ENCODE peak calls at places on chromosomes 11 and 22, in ten cellular contexts. One of them, this sample, is unnamed. For H3K4me1, the result is how much of the 10 kb centered on the place peaks cover.

GRCh38 chr11:64876226-64876750 is 2.1 kb downstream of the EHD1 start:
- DNase-seq in transverse colon: no peak
- DNase-seq in stomach: no peak
- DNase-seq in ovary: no peak
- DNase-seq in A549: no peak
- DNase-seq in SK-N-SH: no peak
- DNase-seq in suprapubic skin: no peak
- DNase-seq in tibial nerve: no peak
- DNase-seq in sigmoid colon: no peak
- DNase-seq in K562: no peak
- DNase-seq in this sample: no peak

GRCh38 chr22:50414476-50415248 is 60.2 kb downstream of the SBF1 start:
- DNase-seq in transverse colon: no peak
- DNase-seq in stomach: no peak
- DNase-seq in ovary: no peak
- DNase-seq in A549: no peak
- DNase-seq in SK-N-SH: no peak
- DNase-seq in suprapubic skin: no peak
- DNase-seq in tibial nerve: no peak
- DNase-seq in sigmoid colon: no peak
- DNase-seq in K562: no peak
- DNase-seq in this sample: no peak

GRCh38 chr11:3085052-3085451 is 27.8 kb upstream of the CARS1 start:
- DNase-seq in transverse colon: no peak
- DNase-seq in stomach: no peak
- DNase-seq in ovary: no peak
- DNase-seq in A549: no peak
- DNase-seq in SK-N-SH: peak
- DNase-seq in suprapubic skin: no peak
- DNase-seq in tibial nerve: no peak
- DNase-seq in sigmoid colon: no peak
- DNase-seq in K562: no peak
- DNase-seq in this sample: no peak

GRCh38 chr11:29534831-29535230 is 482.0 kb downstream of the KCNA4 start:
- DNase-seq in transverse colon: no peak
- DNase-seq in stomach: no peak
- DNase-seq in ovary: no peak
- DNase-seq in A549: no peak
- DNase-seq in SK-N-SH: no peak
- DNase-seq in suprapubic skin: no peak
- DNase-seq in tibial nerve: no peak
- DNase-seq in sigmoid colon: no peak
- DNase-seq in K562: no peak
- DNase-seq in this sample: no peak

GRCh38 chr11:74278721-74279148 is 32.7 kb downstream of the P4HA3 start:
- DNase-seq in transverse colon: peak
- DNase-seq in stomach: no peak
- DNase-seq in ovary: peak
- DNase-seq in A549: peak
- DNase-seq in SK-N-SH: no peak
- DNase-seq in suprapubic skin: peak
- DNase-seq in tibial nerve: peak
- DNase-seq in sigmoid colon: peak
- DNase-seq in K562: no peak
- DNase-seq in this sample: peak

GRCh38 chr11:62974848-62975522 is 9.8 kb downstream of the SLC22A6 start:
- DNase-seq in transverse colon: peak
- DNase-seq in stomach: peak
- DNase-seq in ovary: no peak
- DNase-seq in A549: peak
- DNase-seq in SK-N-SH: peak
- DNase-seq in suprapubic skin: no peak
- DNase-seq in tibial nerve: no peak
- DNase-seq in sigmoid colon: peak
- DNase-seq in K562: peak
- DNase-seq in this sample: no peak

GRCh38 chr11:111086058-111086457 is 159.5 kb upstream of the POU2AF2 start:
- DNase-seq in transverse colon: no peak
- DNase-seq in stomach: no peak
- DNase-seq in ovary: no peak
- DNase-seq in A549: no peak
- DNase-seq in SK-N-SH: no peak
- DNase-seq in suprapubic skin: no peak
- DNase-seq in tibial nerve: no peak
- DNase-seq in sigmoid colon: no peak
- DNase-seq in K562: no peak
- DNase-seq in this sample: no peak

GRCh38 chr11:131692151-131692550 is 321.7 kb downstream of the NTM start:
- DNase-seq in transverse colon: no peak
- DNase-seq in stomach: no peak
- DNase-seq in ovary: no peak
- DNase-seq in A549: no peak
- DNase-seq in SK-N-SH: no peak
- DNase-seq in suprapubic skin: no peak
- DNase-seq in tibial nerve: no peak
- DNase-seq in sigmoid colon: no peak
- DNase-seq in K562: no peak
- DNase-seq in this sample: peak

GRCh38 chr11:121210445-121210970 is 82.1 kb upstream of the SC5D start:
- DNase-seq in transverse colon: no peak
- DNase-seq in stomach: no peak
- DNase-seq in ovary: no peak
- DNase-seq in A549: no peak
- DNase-seq in SK-N-SH: no peak
- DNase-seq in suprapubic skin: no peak
- DNase-seq in tibial nerve: no peak
- DNase-seq in sigmoid colon: no peak
- DNase-seq in K562: no peak
- DNase-seq in this sample: no peak

GRCh38 chr11:108131993-108132392 is 10.6 kb downstream of the ACAT1 start:
- DNase-seq in transverse colon: no peak
- DNase-seq in stomach: no peak
- DNase-seq in ovary: no peak
- DNase-seq in A549: no peak
- DNase-seq in SK-N-SH: no peak
- DNase-seq in suprapubic skin: no peak
- DNase-seq in tibial nerve: no peak
- DNase-seq in sigmoid colon: no peak
- DNase-seq in K562: no peak
- DNase-seq in this sample: peak

GRCh38 chr11:88435405-88435804 is 97.9 kb upstream of the CTSC start:
- DNase-seq in transverse colon: no peak
- DNase-seq in stomach: no peak
- DNase-seq in ovary: no peak
- DNase-seq in A549: no peak
- DNase-seq in SK-N-SH: no peak
- DNase-seq in suprapubic skin: no peak
- DNase-seq in tibial nerve: no peak
- DNase-seq in sigmoid colon: no peak
- DNase-seq in K562: no peak
- DNase-seq in this sample: no peak

GRCh38 chr11:88428959-88429358 is 91.4 kb upstream of the CTSC start:
- DNase-seq in transverse colon: no peak
- DNase-seq in stomach: no peak
- DNase-seq in ovary: no peak
- DNase-seq in A549: no peak
- DNase-seq in SK-N-SH: no peak
- DNase-seq in suprapubic skin: no peak
- DNase-seq in tibial nerve: no peak
- DNase-seq in sigmoid colon: no peak
- DNase-seq in K562: no peak
- DNase-seq in this sample: no peak

GRCh38 chr11:88433546-88434230 is 96.2 kb upstream of the CTSC start:
- DNase-seq in transverse colon: no peak
- DNase-seq in stomach: no peak
- DNase-seq in ovary: no peak
- DNase-seq in A549: no peak
- DNase-seq in SK-N-SH: no peak
- DNase-seq in suprapubic skin: no peak
- DNase-seq in tibial nerve: no peak
- DNase-seq in sigmoid colon: no peak
- DNase-seq in K562: no peak
- DNase-seq in this sample: no peak

GRCh38 chr11:88434333-88434976 is 96.9 kb upstream of the CTSC start:
- DNase-seq in transverse colon: no peak
- DNase-seq in stomach: no peak
- DNase-seq in ovary: no peak
- DNase-seq in A549: no peak
- DNase-seq in SK-N-SH: no peak
- DNase-seq in suprapubic skin: no peak
- DNase-seq in tibial nerve: no peak
- DNase-seq in sigmoid colon: no peak
- DNase-seq in K562: peak
- DNase-seq in this sample: no peak

DNA sequence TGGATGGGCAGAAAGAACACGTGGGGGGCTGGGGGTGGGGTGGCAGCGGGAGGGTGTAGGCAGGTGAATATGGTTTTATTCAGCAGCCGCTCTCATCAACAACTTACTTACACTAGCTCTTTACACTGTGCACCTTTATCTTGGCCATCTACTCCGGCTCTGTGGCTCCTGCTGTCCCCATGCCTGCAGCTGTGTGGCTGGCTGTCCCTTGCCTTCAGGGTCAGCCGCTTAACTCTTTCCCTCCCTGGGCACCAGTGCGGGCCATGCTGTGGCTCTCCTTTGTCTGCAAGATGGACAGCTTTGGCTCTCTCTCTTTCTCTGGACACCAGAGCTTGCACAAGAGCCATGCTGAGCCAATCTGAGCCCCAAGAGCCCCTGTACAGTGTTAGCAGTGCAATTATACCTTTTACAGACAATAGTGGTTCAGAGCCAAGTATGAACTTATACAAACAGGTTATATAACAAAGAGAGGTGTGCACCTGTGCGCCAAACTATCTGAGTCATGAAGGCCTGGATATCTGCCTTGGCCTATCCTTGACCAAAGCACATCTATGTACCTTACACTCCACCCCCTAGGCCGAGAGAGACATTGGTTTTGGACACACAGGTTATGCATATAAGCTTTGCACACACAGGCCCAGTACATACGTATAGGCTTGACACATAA is 94.3 kb upstream of the CTSC start:
- DNase-seq in transverse colon: no peak
- DNase-seq in stomach: no peak
- DNase-seq in ovary: no peak
- DNase-seq in A549: no peak
- DNase-seq in SK-N-SH: peak
- DNase-seq in suprapubic skin: no peak
- DNase-seq in tibial nerve: no peak
- DNase-seq in sigmoid colon: no peak
- DNase-seq in K562: no peak
- DNase-seq in this sample: no peak
- TF ChIP-seq EP300 in transverse colon: no peak
- TF ChIP-seq EP300 in stomach: no peak
- TF ChIP-seq EP300 in ovary: no peak
- TF ChIP-seq EP300 in A549: no peak
- TF ChIP-seq EP300 in SK-N-SH: no peak
- TF ChIP-seq EP300 in suprapubic skin: no peak
- TF ChIP-seq EP300 in tibial nerve: no peak
- TF ChIP-seq EP300 in sigmoid colon: no peak
- TF ChIP-seq EP300 in K562: no peak
- TF ChIP-seq EP300 in this sample: no peak

GRCh38 chr11:24400059-24400665 is 96.7 kb upstream of the LUZP2 start:
- DNase-seq in transverse colon: no peak
- DNase-seq in stomach: no peak
- DNase-seq in ovary: no peak
- DNase-seq in A549: no peak
- DNase-seq in SK-N-SH: no peak
- DNase-seq in suprapubic skin: no peak
- DNase-seq in tibial nerve: no peak
- DNase-seq in sigmoid colon: no peak
- DNase-seq in K562: no peak
- DNase-seq in this sample: no peak
- TF ChIP-seq CTCF in transverse colon: no peak
- TF ChIP-seq CTCF in stomach: no peak
- TF ChIP-seq CTCF in ovary: no peak
- TF ChIP-seq CTCF in A549: no peak
- TF ChIP-seq CTCF in SK-N-SH: no peak
- TF ChIP-seq CTCF in suprapubic skin: no peak
- TF ChIP-seq CTCF in tibial nerve: no peak
- TF ChIP-seq CTCF in sigmoid colon: no peak
- TF ChIP-seq CTCF in K562: no peak
- TF ChIP-seq CTCF in this sample: no peak

DNA sequence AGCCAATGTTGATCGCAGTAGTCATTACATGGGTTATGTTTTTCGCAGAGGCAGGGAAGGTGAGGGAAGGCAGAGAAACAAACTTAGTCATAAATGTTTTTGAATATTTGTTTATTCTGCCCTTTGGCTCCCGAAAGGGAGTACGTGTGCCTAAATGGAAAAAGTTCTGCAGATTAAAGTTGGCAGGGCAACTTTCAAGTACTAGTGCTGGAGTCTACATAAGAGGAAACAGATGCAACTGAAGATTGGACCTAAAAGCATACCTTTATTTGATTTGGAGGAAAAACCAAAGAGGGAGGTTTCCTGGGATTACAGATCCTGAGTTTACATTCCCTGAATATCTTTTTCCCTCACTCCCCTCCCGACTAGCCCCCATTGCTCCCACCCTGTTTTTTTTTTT is 5.7 kb downstream of the HSD17B12 start:
- DNase-seq in transverse colon: no peak
- DNase-seq in stomach: no peak
- DNase-seq in ovary: no peak
- DNase-seq in A549: no peak
- DNase-seq in SK-N-SH: no peak
- DNase-seq in suprapubic skin: no peak
- DNase-seq in tibial nerve: no peak
- DNase-seq in sigmoid colon: no peak
- DNase-seq in K562: no peak
- DNase-seq in this sample: no peak
- H3K4me1 ChIP-seq in transverse colon: under half
- H3K4me1 ChIP-seq in stomach: under half
- H3K4me1 ChIP-seq in ovary: under half
- H3K4me1 ChIP-seq in A549: under half
- H3K4me1 ChIP-seq in SK-N-SH: under half
- H3K4me1 ChIP-seq in suprapubic skin: under half
- H3K4me1 ChIP-seq in tibial nerve: under half
- H3K4me1 ChIP-seq in sigmoid colon: under half
- H3K4me1 ChIP-seq in K562: under half
- H3K4me1 ChIP-seq in this sample: under half

DNA sequence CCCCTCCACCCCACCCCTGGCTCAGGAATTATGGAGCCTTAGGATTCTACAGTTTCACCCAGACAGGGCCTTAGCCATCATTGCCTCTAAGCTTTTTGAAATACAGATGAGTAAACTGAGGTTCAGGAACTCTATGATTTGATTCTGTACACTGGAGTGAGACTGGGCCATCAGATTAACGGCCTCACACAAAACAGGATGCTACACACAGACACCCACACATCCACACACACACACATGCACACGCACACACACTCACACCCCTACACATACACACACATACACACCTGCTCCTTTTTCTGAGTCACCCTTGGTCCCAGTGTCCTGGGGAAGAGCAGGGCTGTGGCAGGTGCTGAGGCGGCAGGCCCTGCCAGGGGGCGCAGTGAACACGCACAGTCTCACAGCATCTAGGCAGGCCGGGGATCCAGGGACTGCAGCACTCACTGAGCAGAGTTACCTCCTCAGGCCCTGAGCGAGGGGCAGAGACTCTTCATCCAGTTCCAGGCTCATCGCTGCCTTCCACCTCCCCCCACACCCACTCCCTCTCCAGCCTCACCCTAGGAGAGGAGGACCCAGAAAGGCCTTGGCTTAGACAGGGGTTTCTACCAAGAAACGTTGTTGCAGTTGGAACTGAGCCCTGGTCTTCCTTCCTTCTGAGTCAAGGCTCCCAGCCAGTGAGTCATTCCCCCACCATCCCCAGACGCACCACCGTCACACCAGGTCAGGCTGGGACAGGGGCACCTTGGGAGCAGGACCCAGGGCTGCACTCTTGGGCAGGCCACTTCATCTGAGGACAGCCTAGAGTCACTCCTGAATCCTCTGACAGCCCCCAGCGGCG is 89.8 kb upstream of the PARVA start:
- DNase-seq in transverse colon: peak
- DNase-seq in stomach: peak
- DNase-seq in ovary: peak
- DNase-seq in A549: peak
- DNase-seq in SK-N-SH: peak
- DNase-seq in suprapubic skin: peak
- DNase-seq in tibial nerve: peak
- DNase-seq in sigmoid colon: peak
- DNase-seq in K562: peak
- DNase-seq in this sample: peak
- TF ChIP-seq EP300 in transverse colon: no peak
- TF ChIP-seq EP300 in stomach: no peak
- TF ChIP-seq EP300 in ovary: no peak
- TF ChIP-seq EP300 in A549: no peak
- TF ChIP-seq EP300 in SK-N-SH: no peak
- TF ChIP-seq EP300 in suprapubic skin: no peak
- TF ChIP-seq EP300 in tibial nerve: peak
- TF ChIP-seq EP300 in sigmoid colon: no peak
- TF ChIP-seq EP300 in K562: no peak
- TF ChIP-seq EP300 in this sample: no peak

This sample was measured in esophagus muscularis mucosa.